ENCODE peak calls at places on chromosome 15, in four cellular contexts. W is fibroblast of villous mesenchyme, Q is testis, G is lung. F is an unnamed sample.

GRCh38 chr15:40238481-40238926 is 359 bp upstream of the PAK6 start:
- DNase-seq in W (no peak), G (no peak), Q (no peak), F (no peak)

GRCh38 chr15:91499774-91500383 is 353.6 kb upstream of the SLCO3A1 start:
- DNase-seq in G (no peak), Q (no peak), W (no peak), F (no peak)

GRCh38 chr15:58690703-58691102 is 58.8 kb downstream of the ADAM10 start:
- DNase-seq in Q (no peak), W (no peak), G (no peak), F (no peak)

GRCh38 chr15:90413411-90414379 is 25.7 kb downstream of the IQGAP1 start:
- DNase-seq in W (peak; percentile 90), Q (no peak), G (no peak), F (no peak)

GRCh38 chr15:77144492-77145070 is 73.7 kb upstream of the TSPAN3 start:
- DNase-seq in Q (no peak), W (peak; percentile 97), G (no peak), F (no peak)

GRCh38 chr15:73319460-73320245 is 49.1 kb downstream of the HCN4 start:
- DNase-seq in W (no peak), Q (no peak), G (no peak), F (no peak)

GRCh38 chr15:40334941-40335795 is 5.6 kb downstream of the CCDC9B start:
- DNase-seq in W (no peak), Q (no peak), G (peak; percentile 47), F (no peak)

GRCh38 chr15:52806284-52806655 is 16.1 kb upstream of the ONECUT1 start:
- DNase-seq in G (no peak), Q (no peak), W (no peak), F (no peak)

GRCh38 chr15:31740203-31740602 is 290.1 kb upstream of the CHRNA7 start:
- DNase-seq in Q (no peak), G (no peak), W (no peak), F (no peak)

GRCh38 chr15:32717290-32718081 is at the start of gene GREM1:
- DNase-seq in Q (peak; percentile 16), W (peak; percentile 38), G (no peak), F (no peak)

GRCh38 chr15:100210338-100210737 is 131.4 kb downstream of the ADAMTS17 start:
- DNase-seq in G (no peak), Q (no peak), W (no peak), F (no peak)

GRCh38 chr15:51088585-51088984 is 6.1 kb downstream of the TNFAIP8L3 start:
- DNase-seq in Q (no peak), G (no peak), W (no peak), F (no peak)

GRCh38 chr15:75599396-75599795 is 20.3 kb upstream of the PTPN9 start:
- DNase-seq in Q (no peak), W (peak; percentile 66), G (no peak), F (no peak)

GRCh38 chr15:59644757-59645156 is 12.6 kb downstream of the GTF2A2 start:
- DNase-seq in W (no peak), G (no peak), Q (no peak), F (no peak)

GRCh38 chr15:100879046-100879445 is 585 bp upstream of the ALDH1A3 start:
- DNase-seq in W (no peak), G (no peak), Q (no peak), F (no peak)

GRCh38 chr15:48945386-48945785 is 18.3 kb downstream of the SHC4 start:
- DNase-seq in G (no peak), W (no peak), Q (no peak), F (no peak)

GRCh38 chr15:69321041-69321554 is 22.4 kb downstream of the PAQR5 start:
- DNase-seq in G (no peak), W (peak; percentile 84), Q (no peak), F (no peak)

GRCh38 chr15:83978588-83978987 is 257.0 kb upstream of the GOLGA6L4 start:
- DNase-seq in G (no peak), Q (no peak), W (no peak), F (no peak)